ENCODE peak calls at places on chromosomes 12 and 14, in nine cellular contexts. K, Z, C, V, L, I, A, S and F are unnamed samples. For H3K4me1, the result is how much of the 10 kb centered on the place peaks cover.

GRCh38 chr12:125050868-125051267 is 14.4 kb upstream of the AACS start:
- DNase-seq in V (no peak), L (no peak), Z (no peak), S (no peak), K (no peak), A (no peak), C (no peak), I (no peak), F (no peak)

GRCh38 chr12:82730832-82731497 is 44.3 kb downstream of the TMTC2 start:
- DNase-seq in V (no peak), I (no peak), C (no peak), Z (no peak), K (no peak), S (no peak), A (no peak), L (no peak), F (no peak)

GRCh38 chr14:61713724-61714437 is 18.6 kb downstream of the HIF1A start:
- DNase-seq in S (no peak), A (no peak), I (no peak), K (no peak), L (peak), Z (no peak), V (no peak), C (no peak), F (no peak)

GRCh38 chr12:115740586-115741155 is 536.8 kb downstream of the MED13L start:
- DNase-seq in C (no peak), K (no peak), L (no peak), A (no peak), I (no peak), S (no peak), V (no peak), Z (no peak), F (no peak)

GRCh38 chr14:55847766-55848165 is 267.8 kb downstream of the KTN1 start:
- DNase-seq in A (no peak), L (no peak), V (no peak), Z (no peak), K (no peak), C (no peak), S (no peak), I (no peak), F (no peak)

GRCh38 chr12:104740668-104741067 is 217.4 kb downstream of the SLC41A2 start:
- DNase-seq in K (no peak), I (no peak), C (no peak), S (peak), V (no peak), L (no peak), A (no peak), Z (no peak), F (no peak)

GRCh38 chr14:79540394-79540793 is 670.9 kb downstream of the DIO2 start:
- DNase-seq in Z (no peak), C (peak), S (no peak), L (no peak), I (no peak), A (no peak), K (no peak), V (no peak), F (no peak)

GRCh38 chr12:20368653-20369163 is 371 bp downstream of the PDE3A start:
- DNase-seq in I (peak), S (no peak), A (no peak), V (no peak), C (peak), L (peak), Z (peak), K (no peak), F (no peak)

GRCh38 chr12:10088955-10089354 is 9.8 kb downstream of the CLEC1A start:
- DNase-seq in A (no peak), S (no peak), C (no peak), I (no peak), V (no peak), K (no peak), L (no peak), Z (no peak), F (no peak)

GRCh38 chr12:31005944-31006361 is 67.7 kb upstream of the DDX11 start:
- DNase-seq in K (no peak), C (no peak), S (no peak), V (no peak), A (no peak), I (no peak), L (no peak), Z (no peak), F (no peak)

GRCh38 chr14:102929349-102930137 is 7.1 kb downstream of the AMN start:
- DNase-seq in L (peak), C (peak), K (no peak), I (no peak), S (no peak), A (no peak), V (no peak), Z (no peak), F (no peak)

GRCh38 chr14:54902143-54902520 is 494 bp downstream of the GCH1 start:
- DNase-seq in A (peak), I (peak), C (peak), Z (peak), S (peak), V (peak), L (peak), K (peak), F (peak)

GRCh38 chr12:17372508-17372907 is 717.5 kb downstream of the RERGL start:
- DNase-seq in S (no peak), V (no peak), L (no peak), C (no peak), A (no peak), Z (no peak), K (no peak), I (no peak), F (no peak)

GRCh38 chr12:122282066-122282465 is 15.8 kb upstream of the VPS33A start:
- DNase-seq in C (no peak), Z (no peak), V (no peak), I (no peak), S (no peak), L (no peak), A (no peak), K (no peak), F (no peak)

GRCh38 chr12:39912211-39912980 is 193.5 kb downstream of the SLC2A13 start:
- DNase-seq in V (no peak), Z (no peak), C (no peak), A (no peak), I (no peak), L (peak), S (peak), K (no peak), F (no peak)

GRCh38 chr12:87274594-87275245 is 754.5 kb downstream of the C12orf50 start:
- DNase-seq in Z (peak), V (no peak), I (no peak), C (peak), A (no peak), K (no peak), S (no peak), L (no peak), F (no peak)

GRCh38 chr12:106144847-106145246 is 6.1 kb upstream of the NUAK1 start:
- DNase-seq in L (no peak), I (no peak), A (no peak), S (no peak), K (no peak), C (no peak), Z (no peak), V (no peak), F (no peak)

GRCh38 chr14:26132061-26132460 is 465.8 kb downstream of the NOVA1 start:
- DNase-seq in V (no peak), L (no peak), A (no peak), C (no peak), I (no peak), K (no peak), Z (no peak), S (no peak), F (no peak)

GRCh38 chr14:51094282-51094821 is 553 bp downstream of the TRIM9 start:
- DNase-seq in S (peak), Z (peak), K (no peak), V (no peak), L (peak), A (peak), I (no peak), C (no peak), F (no peak)

GRCh38 chr12:57272337-57273151 is 21.6 kb upstream of the STAC3 start:
- DNase-seq in C (no peak), V (no peak), Z (peak), I (no peak), K (no peak), L (no peak), A (no peak), S (no peak), F (no peak)

GRCh38 chr12:69007166-69007857 is 74.3 kb upstream of the CPM start:
- DNase-seq in K (peak), L (no peak), I (no peak), Z (no peak), V (no peak), C (peak), S (peak), A (no peak), F (no peak)

GRCh38 chr14:39109893-39110715 is 4.0 kb upstream of the GEMIN2 start:
- DNase-seq in I (no peak), C (no peak), Z (no peak), V (no peak), L (no peak), A (no peak), S (peak), K (no peak), F (no peak)

GRCh38 chr14:25009891-25010290 is 40.1 kb downstream of the STXBP6 start:
- DNase-seq in A (no peak), Z (no peak), I (no peak), K (no peak), C (peak), S (no peak), V (no peak), L (no peak), F (no peak)

GRCh38 chr12:1351926-1352325 is 242.5 kb downstream of the FBXL14 start:
- DNase-seq in S (no peak), Z (no peak), K (no peak), I (no peak), C (no peak), L (no peak), A (no peak), V (no peak), F (no peak)

GRCh38 chr14:102086346-102086971 is 385 bp downstream of the HSP90AA1 start:
- DNase-seq in L (peak), A (peak), S (peak), K (no peak), Z (peak), I (peak), V (peak), C (peak), F (no peak)

GRCh38 chr14:90301580-90302181 is 30.1 kb downstream of the NRDE2 start:
- DNase-seq in L (no peak), C (peak), A (no peak), K (no peak), S (no peak), V (no peak), I (no peak), Z (no peak), F (no peak)
- TF ChIP-seq CTCF in L (peak), C (peak), A (no peak), K (peak), S (no peak), V (peak), I (peak), Z (peak), F (peak)

GRCh38 chr14:71398450-71398849 is 491.2 kb downstream of the PCNX1 start:
- DNase-seq in I (no peak), S (no peak), V (no peak), C (no peak), K (no peak), Z (no peak), A (no peak), L (no peak), F (no peak)
- H3K4me1 ChIP-seq in I (under half), S (under half), V (under half), C (under half), K (under half), Z (under half), A (under half), L (under half), F (under half)

GRCh38 chr14:32913725-32914124 is 25.0 kb upstream of the NPAS3 start:
- DNase-seq in A (no peak), V (no peak), Z (no peak), S (no peak), L (no peak), K (no peak), I (no peak), C (no peak), F (no peak)
- TF ChIP-seq CTCF in A (no peak), V (no peak), Z (peak), S (no peak), L (no peak), K (no peak), I (no peak), C (peak), F (no peak)

DNA sequence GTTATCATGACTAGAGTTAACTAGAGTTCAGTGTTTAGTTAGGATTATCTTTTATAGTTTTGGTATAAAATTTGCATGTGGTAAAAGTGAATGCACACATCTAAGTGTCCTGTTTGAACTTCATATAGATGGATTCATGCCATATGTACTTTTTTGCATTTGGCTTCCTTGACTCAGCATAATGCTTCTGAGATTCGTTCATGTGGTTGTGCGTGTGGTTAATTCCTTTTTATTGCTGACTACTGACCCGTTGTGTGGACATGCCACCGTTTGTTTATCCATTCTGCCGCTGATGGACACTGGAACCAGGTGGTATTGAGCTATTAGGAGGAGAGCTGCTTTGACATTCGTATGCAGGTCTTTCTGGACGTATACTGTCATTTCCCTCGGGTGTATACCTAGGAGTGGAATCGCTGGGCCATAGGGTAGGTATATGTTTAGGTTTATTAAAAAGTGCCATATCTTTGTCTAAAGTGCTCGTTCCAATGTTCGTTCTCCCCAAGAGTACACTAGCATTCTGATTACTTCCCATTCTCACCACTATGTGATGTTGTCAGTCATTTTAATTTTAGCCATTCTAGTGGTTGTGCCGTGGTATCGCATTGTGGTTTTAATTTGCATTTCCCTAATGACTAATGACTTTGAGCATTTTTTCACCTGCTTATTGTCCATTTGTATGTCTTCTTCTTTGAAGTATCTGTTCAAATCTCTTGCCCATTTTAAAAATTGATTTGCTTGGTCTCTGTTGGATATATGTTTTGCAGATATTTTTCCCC is 37.7 kb downstream of the RIN3 start:
- DNase-seq in Z (no peak), K (no peak), V (no peak), I (no peak), A (no peak), L (no peak), C (no peak), S (no peak), F (no peak)
- H3K4me1 ChIP-seq in Z (under half), K (half or more), V (under half), I (under half), A (half or more), L (under half), C (under half), S (under half), F (half or more)

DNA sequence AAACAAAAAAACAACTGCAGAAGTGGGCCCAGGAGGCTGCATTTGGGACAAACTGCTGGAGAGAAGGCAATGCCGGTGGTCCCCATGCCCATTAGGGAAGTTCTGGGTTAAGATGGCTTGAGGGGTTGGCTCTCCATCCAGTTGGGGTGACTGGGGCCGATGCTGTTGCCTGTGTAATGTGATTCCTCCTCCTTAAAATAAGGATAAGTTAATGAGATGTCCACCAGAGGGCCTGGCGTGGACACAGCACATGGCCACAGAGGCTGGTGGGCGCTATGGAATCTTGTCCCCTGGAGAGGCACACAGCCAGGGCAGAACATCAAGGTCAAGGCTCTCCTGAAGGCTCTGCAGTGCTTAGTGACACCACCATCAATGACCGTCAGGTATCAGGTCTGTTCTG is 1.0 kb upstream of the TESC start:
- DNase-seq in K (no peak), S (no peak), C (peak), V (no peak), Z (no peak), A (no peak), L (peak), I (no peak), F (no peak)
- TF ChIP-seq CTCF in K (no peak), S (no peak), C (peak), V (no peak), Z (peak), A (no peak), L (no peak), I (no peak), F (no peak)

GRCh38 chr12:114671321-114671663 is 12.7 kb downstream of the TBX3 start:
- DNase-seq in Z (peak), I (no peak), S (no peak), A (no peak), L (no peak), V (no peak), K (no peak), C (no peak), F (no peak)

GRCh38 chr12:114673169-114673833 is 10.7 kb downstream of the TBX3 start:
- DNase-seq in C (no peak), K (no peak), Z (peak), A (no peak), V (no peak), I (peak), S (peak), L (peak), F (no peak)

GRCh38 chr12:114672817-114673168 is 11.2 kb downstream of the TBX3 start:
- DNase-seq in L (no peak), S (no peak), Z (no peak), V (no peak), A (no peak), C (no peak), I (no peak), K (no peak), F (no peak)

GRCh38 chr12:114670257-114670955 is 13.6 kb downstream of the TBX3 start:
- DNase-seq in L (no peak), Z (no peak), K (no peak), V (no peak), A (no peak), I (no peak), C (no peak), S (no peak), F (no peak)

GRCh38 chr12:114671664-114672476 is 12.1 kb downstream of the TBX3 start:
- DNase-seq in K (no peak), L (peak), S (peak), Z (peak), I (peak), A (no peak), V (no peak), C (no peak), F (no peak)
- H3K4me1 ChIP-seq in K (under half), L (under half), S (under half), Z (under half), I (under half), A (under half), V (under half), C (under half), F (under half)